ENCODE peak calls at places on chromosomes 3 and 15, in five cellular contexts. U is bronchial epithelial cell, S is left lung, N is H9, K is endothelial cell. Y is an unnamed sample.

GRCh38 chr15:89195836-89196235 is 25.5 kb downstream of the RLBP1 start:
- DNase-seq in U (no peak), S (no peak), N (no peak), K (no peak), Y (no peak)

GRCh38 chr3:29203846-29204245 is 77.0 kb upstream of the RBMS3 start:
- DNase-seq in U (peak), S (no peak), N (no peak), K (no peak), Y (no peak)

GRCh38 chr3:63370094-63370493 is 92.0 kb downstream of the SYNPR start:
- DNase-seq in U (no peak), S (no peak), N (no peak), K (no peak), Y (no peak)

GRCh38 chr15:52379395-52380111 is 83.9 kb upstream of the MYO5C start:
- DNase-seq in U (no peak), S (no peak), N (no peak), K (no peak), Y (no peak)

GRCh38 chr3:24793896-24794295 is 299.2 kb upstream of the THRB start:
- DNase-seq in U (no peak), S (no peak), N (no peak), K (no peak), Y (no peak)

GRCh38 chr3:44159901-44160300 is 81.8 kb upstream of the TOPAZ1 start:
- DNase-seq in U (no peak), S (no peak), N (no peak), K (no peak), Y (no peak)

GRCh38 chr3:138877246-138877645 is 42.5 kb upstream of the PIK3CB start:
- DNase-seq in U (peak), S (no peak), N (no peak), K (no peak), Y (no peak)

GRCh38 chr3:62817678-62818077 is 57.5 kb downstream of the CADPS start:
- DNase-seq in U (no peak), S (no peak), N (no peak), K (no peak), Y (no peak)

GRCh38 chr3:157416347-157417087 is 20.1 kb upstream of the PTX3 start:
- DNase-seq in U (no peak), S (no peak), N (no peak), K (no peak), Y (no peak)

GRCh38 chr15:27951191-27951890 is 147.8 kb downstream of the OCA2 start:
- DNase-seq in U (no peak), S (no peak), N (no peak), K (no peak), Y (no peak)

GRCh38 chr3:184727357-184728060 is 15.6 kb upstream of the MAGEF1 start:
- DNase-seq in U (peak), S (no peak), N (peak), K (peak), Y (peak)

GRCh38 chr3:119657887-119658702 is 2.3 kb downstream of the POPDC2 start:
- DNase-seq in U (no peak), S (no peak), N (no peak), K (no peak), Y (no peak)

GRCh38 chr15:95887666-95888480 is 442.6 kb upstream of the NR2F2 start:
- DNase-seq in U (peak), S (no peak), N (no peak), K (no peak), Y (no peak)

GRCh38 chr15:33701304-33701696 is 267.0 kb upstream of the CHRM5 start:
- DNase-seq in U (no peak), S (no peak), N (peak), K (no peak), Y (no peak)

GRCh38 chr3:39286771-39287170 is 6.9 kb upstream of the CX3CR1 start:
- DNase-seq in U (no peak), S (no peak), N (no peak), K (no peak), Y (no peak)

GRCh38 chr3:170717410-170718402 is 131.8 kb upstream of the SLC7A14 start:
- DNase-seq in U (no peak), S (no peak), N (no peak), K (no peak), Y (no peak)

GRCh38 chr15:90295270-90295648 is 29.8 kb downstream of the NGRN start:
- DNase-seq in U (no peak), S (no peak), N (no peak), K (no peak), Y (no peak)

GRCh38 chr15:29917600-29918597 is 95.6 kb upstream of the TJP1 start:
- DNase-seq in U (peak), S (no peak), N (no peak), K (no peak), Y (no peak)

GRCh38 chr15:77107531-77108355 is 36.8 kb upstream of the TSPAN3 start:
- DNase-seq in U (peak), S (no peak), N (peak), K (peak), Y (no peak)

GRCh38 chr3:100603449-100603848 is 6.0 kb upstream of the ADGRG7 start:
- DNase-seq in U (peak), S (no peak), N (peak), K (peak), Y (no peak)

GRCh38 chr3:105832618-105833017 is 36.2 kb downstream of the CBLB start:
- DNase-seq in U (no peak), S (no peak), N (no peak), K (no peak), Y (no peak)

GRCh38 chr3:122754867-122755835 is 38.5 kb downstream of the HSPBAP1 start:
- DNase-seq in U (peak), S (no peak), N (peak), K (peak), Y (no peak)

GRCh38 chr3:129490273-129490675 is 38.2 kb upstream of the RHO start:
- DNase-seq in U (peak), S (peak), N (peak), K (peak), Y (peak)

GRCh38 chr3:13460341-13460736 is 19.8 kb upstream of the HDAC11 start:
- DNase-seq in U (no peak), S (no peak), N (no peak), K (no peak), Y (no peak)

GRCh38 chr3:13462125-13462629 is 17.9 kb upstream of the HDAC11 start:
- DNase-seq in U (no peak), S (no peak), N (no peak), K (no peak), Y (no peak)

GRCh38 chr3:13459605-13460340 is 20.3 kb upstream of the HDAC11 start:
- DNase-seq in U (no peak), S (no peak), N (no peak), K (no peak), Y (no peak)

GRCh38 chr3:13462822-13463221 is 17.3 kb upstream of the HDAC11 start:
- DNase-seq in U (no peak), S (no peak), N (no peak), K (no peak), Y (no peak)

GRCh38 chr3:13461169-13462124 is 18.7 kb upstream of the HDAC11 start:
- DNase-seq in U (peak), S (peak), N (peak), K (peak), Y (no peak)
- TF ChIP-seq CTCF in U (peak), S (peak), N (peak), K (peak), Y (no peak)

GRCh38 chr15:70355275-70355795 is 257.6 kb upstream of the TLE3 start:
- DNase-seq in U (no peak), S (no peak), N (no peak), K (no peak), Y (no peak)
- TF ChIP-seq CTCF in U (no peak), S (no peak), N (peak), K (peak), Y (no peak)

GRCh38 chr3:37862219-37862711 is 585 bp downstream of the CTDSPL start:
- DNase-seq in U (peak), S (peak), N (peak), K (peak), Y (no peak)

GRCh38 chr3:37862712-37863551 is 1.3 kb downstream of the CTDSPL start:
- DNase-seq in U (peak), S (no peak), N (peak), K (no peak), Y (no peak)

GRCh38 chr3:37863552-37863865 is 1.8 kb downstream of the CTDSPL start:
- DNase-seq in U (no peak), S (peak), N (no peak), K (no peak), Y (no peak)

GRCh38 chr3:37859908-37860199 is 1.8 kb upstream of the CTDSPL start:
- DNase-seq in U (no peak), S (no peak), N (no peak), K (no peak), Y (no peak)

DNA sequence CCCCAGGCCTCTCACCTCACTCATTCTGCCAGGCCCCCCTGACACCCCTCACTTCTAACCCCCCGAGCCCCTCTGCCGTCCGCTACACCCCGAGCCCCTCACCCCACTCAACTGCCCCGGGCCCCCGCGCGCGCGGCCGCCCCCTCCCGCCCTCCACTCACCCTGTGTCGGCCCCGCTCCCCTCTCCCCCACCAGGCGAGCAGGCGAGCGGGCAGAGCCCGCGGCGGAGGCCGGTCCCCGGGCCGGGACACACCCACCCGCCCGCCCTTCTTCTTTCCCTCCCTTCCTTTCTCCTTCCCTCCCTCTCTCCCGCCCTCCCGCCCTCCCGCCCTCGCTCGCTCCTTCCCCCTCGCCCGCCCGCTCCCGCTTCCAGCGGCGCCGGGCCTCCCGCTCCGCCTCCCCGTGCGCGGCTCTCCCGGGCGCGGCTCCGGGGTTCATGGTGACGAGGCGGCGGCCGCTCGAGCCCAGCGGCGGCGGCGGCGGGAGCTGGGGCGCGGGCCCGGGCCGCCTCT is at the start of gene CTDSPL:
- DNase-seq in U (peak), S (peak), N (peak), K (peak), Y (no peak)
- TF ChIP-seq CTCF in U (no peak), S (no peak), N (no peak), K (no peak), Y (no peak)

GRCh38 chr3:10423171-10423882 is 82.1 kb downstream of the ATP2B2 start:
- DNase-seq in U (no peak), S (no peak), N (peak), K (no peak), Y (no peak)
- TF ChIP-seq CTCF in U (no peak), S (no peak), N (peak), K (no peak), Y (no peak)

DNA sequence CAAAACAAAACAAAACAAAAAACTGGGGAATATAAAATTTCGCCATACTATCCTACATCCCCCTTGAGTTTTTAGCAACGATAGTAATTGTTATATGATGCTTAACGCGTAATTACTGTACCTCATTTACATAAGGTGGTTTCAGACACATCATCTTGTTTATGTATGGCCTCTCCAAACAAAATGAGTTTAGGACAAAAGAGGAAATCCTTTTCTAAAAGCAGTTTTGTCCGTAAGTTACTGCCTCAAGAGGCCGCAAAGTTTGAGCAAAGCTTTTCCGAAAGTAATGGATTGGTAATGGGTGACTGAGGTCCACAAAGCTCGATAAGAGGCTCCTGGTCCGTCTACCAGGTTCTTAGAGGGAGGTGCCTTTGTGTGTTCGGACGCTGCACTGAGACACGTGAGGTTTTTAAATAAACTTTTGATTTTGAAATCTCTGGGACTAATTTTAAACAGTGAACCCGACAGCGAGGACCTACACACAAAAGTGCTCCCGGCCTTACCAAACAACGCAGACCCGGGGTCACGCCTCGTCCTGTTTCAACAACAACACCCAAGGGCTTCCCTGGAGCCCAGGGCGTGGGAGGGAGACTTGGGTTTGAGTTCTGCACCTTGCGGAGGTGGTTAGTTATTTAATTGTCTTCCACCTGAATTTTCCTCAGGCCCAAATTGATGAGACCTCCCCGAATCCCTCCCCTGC is 505 bp upstream of the C15orf61 start:
- DNase-seq in U (peak), S (no peak), N (no peak), K (no peak), Y (no peak)
- TF ChIP-seq CTCF in U (no peak), S (no peak), N (no peak), K (no peak), Y (no peak)

GRCh38 chr3:118011910-118012309 is 1022.7 kb downstream of the IGSF11 start:
- DNase-seq in U (no peak), S (no peak), N (no peak), K (no peak), Y (no peak)
- TF ChIP-seq CTCF in U (no peak), S (no peak), N (no peak), K (no peak), Y (no peak)

DNA sequence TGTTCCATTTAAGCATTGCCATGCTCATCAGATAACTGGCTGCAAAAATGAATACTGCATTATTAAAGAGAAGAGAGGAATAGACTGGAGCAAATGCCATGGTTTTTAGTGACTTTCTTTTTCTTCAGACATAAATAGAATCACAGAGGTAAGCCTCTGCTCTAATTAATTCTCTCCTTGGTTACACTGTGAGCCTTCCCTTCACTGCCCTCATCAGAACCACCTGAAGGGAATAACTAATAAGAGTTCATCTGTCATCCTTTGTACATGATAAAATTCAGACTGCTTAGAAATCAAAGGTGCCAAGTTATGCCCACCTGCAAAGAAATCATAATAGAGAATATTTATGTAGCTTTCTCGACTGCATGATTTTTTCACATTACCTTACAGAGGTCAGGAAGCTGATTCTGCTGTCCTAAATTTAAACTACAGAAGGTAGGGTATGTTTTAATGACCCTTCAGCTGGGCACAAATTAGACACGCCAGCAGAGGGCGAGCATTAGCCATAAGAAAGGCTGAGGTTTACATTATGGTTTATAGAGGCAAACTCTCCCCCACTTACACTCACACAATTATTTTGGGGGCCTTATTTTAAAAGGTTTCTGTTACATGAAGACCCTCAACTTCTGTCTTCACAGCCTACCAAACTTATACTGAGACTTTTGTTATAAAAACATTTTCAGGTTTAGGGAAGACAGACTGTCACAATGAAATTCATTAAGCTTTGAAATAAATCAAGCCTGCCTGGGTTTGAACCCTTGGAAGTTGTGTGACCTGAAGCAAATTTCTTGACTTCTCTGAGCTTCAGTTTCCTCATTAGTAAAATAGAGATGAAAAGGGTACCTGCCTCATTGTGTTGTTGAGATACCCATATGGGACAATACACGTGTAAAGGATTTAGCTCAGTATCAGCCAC is 15.3 kb upstream of the UNC13C start:
- DNase-seq in U (peak), S (peak), N (peak), K (peak), Y (peak)
- TF ChIP-seq CTCF in U (peak), S (peak), N (peak), K (peak), Y (no peak)

GRCh38 chr15:39976291-39977274 is 42.7 kb downstream of the EIF2AK4 start:
- DNase-seq in U (no peak), S (peak), N (peak), K (peak), Y (peak)
- TF ChIP-seq CTCF in U (peak), S (peak), N (peak), K (no peak), Y (no peak)